ENCODE peak calls at places on chromosomes 3 and 15, in four cellular contexts. D is HepG2, E is GM12878, J is H1. B is an unnamed sample. For H3K4me1, the result is how much of the 10 kb centered on the place peaks cover.

GRCh38 chr3:4271834-4272233 is 31.3 kb upstream of the SETMAR start:
- DNase-seq in D (peak), J (no peak), E (no peak), B (peak)

GRCh38 chr3:141388823-141389617 is 20.7 kb downstream of the ZBTB38 start:
- DNase-seq in E (no peak), J (no peak), D (peak), B (no peak)

GRCh38 chr3:56923546-56924224 is 121.9 kb upstream of the ARHGEF3 start:
- DNase-seq in D (no peak), E (no peak), J (no peak), B (no peak)

GRCh38 chr15:44668925-44669324 is 5.5 kb upstream of the SPG11 start:
- DNase-seq in E (no peak), J (no peak), D (no peak), B (no peak)

GRCh38 chr3:16254933-16255725 is 9.6 kb downstream of the DPH3 start:
- DNase-seq in J (no peak), E (no peak), D (no peak), B (no peak)

GRCh38 chr3:76961284-76961683 is 78.6 kb upstream of the ROBO2 start:
- DNase-seq in D (no peak), J (no peak), E (no peak), B (no peak)

GRCh38 chr3:115165266-115165665 is 18.2 kb upstream of the ZBTB20 start:
- DNase-seq in E (no peak), D (no peak), J (no peak), B (no peak)

GRCh38 chr3:51190827-51191226 is 194.3 kb upstream of the MANF start:
- DNase-seq in J (no peak), D (no peak), E (no peak), B (no peak)

GRCh38 chr15:43406192-43406591 is 35.3 kb downstream of the TUBGCP4 start:
- DNase-seq in J (no peak), E (no peak), D (no peak), B (no peak)

GRCh38 chr3:40116478-40117162 is 192.9 kb upstream of the EIF1B start:
- DNase-seq in D (no peak), J (no peak), E (no peak), B (no peak)

GRCh38 chr3:57227930-57228733 is 603 bp downstream of the APPL1 start:
- DNase-seq in E (no peak), J (no peak), D (no peak), B (no peak)

GRCh38 chr3:24514139-24514538 is 19.5 kb upstream of the THRB start:
- DNase-seq in J (no peak), D (no peak), E (no peak), B (no peak)

GRCh38 chr3:75814797-75815196 is 29.4 kb upstream of the ZNF717 start:
- DNase-seq in E (no peak), D (no peak), J (no peak), B (peak)

GRCh38 chr3:156808025-156808424 is 18.1 kb upstream of the LEKR1 start:
- DNase-seq in J (no peak), E (no peak), D (no peak), B (no peak)

GRCh38 chr15:77625376-77625775 is 7.3 kb downstream of the LINGO1 start:
- DNase-seq in D (no peak), E (no peak), J (no peak), B (no peak)

GRCh38 chr3:158102219-158102612 is 4.0 kb downstream of the SHOX2 start:
- DNase-seq in E (no peak), J (no peak), D (no peak), B (no peak)

GRCh38 chr3:59502806-59503205 is 453.0 kb upstream of the CFAP20DC start:
- DNase-seq in E (no peak), D (no peak), J (no peak), B (no peak)

GRCh38 chr15:23002920-23003319 is 22.8 kb upstream of the CYFIP1 start:
- DNase-seq in D (no peak), E (no peak), J (no peak), B (no peak)

GRCh38 chr15:69881760-69882159 is 216.0 kb downstream of the TLE3 start:
- DNase-seq in E (peak), D (no peak), J (no peak), B (no peak)

GRCh38 chr3:117692416-117692995 is 982.9 kb downstream of the TUSC7 start:
- DNase-seq in E (no peak), J (no peak), D (no peak), B (peak)

GRCh38 chr3:60114191-60114590 is 1064.4 kb upstream of the CFAP20DC start:
- DNase-seq in J (no peak), D (no peak), E (no peak), B (no peak)

GRCh38 chr3:21785765-21786453 is 34.9 kb upstream of the ZNF385D start:
- DNase-seq in D (no peak), E (no peak), J (no peak), B (no peak)

GRCh38 chr3:42662813-42663535 is 9.5 kb downstream of the ZBTB47 start:
- DNase-seq in E (no peak), J (no peak), D (no peak), B (no peak)

GRCh38 chr15:62928996-62929350 is 113.6 kb upstream of the TPM1 start:
- DNase-seq in E (no peak), D (peak), J (no peak), B (no peak)

GRCh38 chr3:156610154-156610553 is 55.2 kb upstream of the SSR3 start:
- DNase-seq in E (no peak), D (no peak), J (no peak), B (no peak)

GRCh38 chr3:32616267-32616962 is 45.8 kb upstream of the DYNC1LI1 start:
- DNase-seq in J (no peak), D (no peak), E (no peak), B (no peak)

GRCh38 chr3:32398531-32398930 is 6.9 kb downstream of the CMTM7 start:
- DNase-seq in J (no peak), D (no peak), E (no peak), B (no peak)

GRCh38 chr15:81012588-81012987 is 11.9 kb downstream of the TLNRD1 start:
- DNase-seq in J (no peak), D (no peak), E (no peak), B (no peak)

GRCh38 chr15:71290002-71290401 is 174.7 kb downstream of the THSD4 start:
- DNase-seq in D (no peak), E (no peak), J (no peak), B (no peak)

GRCh38 chr3:12286927-12287726 is 1.7 kb upstream of the PPARG start:
- DNase-seq in E (no peak), D (no peak), J (no peak), B (no peak)

GRCh38 chr15:85504739-85505676 is 124.6 kb downstream of the AKAP13 start:
- DNase-seq in E (no peak), D (peak), J (no peak), B (peak)

GRCh38 chr3:104846270-104846669 is 520.4 kb upstream of the ALCAM start:
- DNase-seq in D (no peak), E (no peak), J (no peak), B (no peak)

GRCh38 chr3:2476996-2477395 is 378.3 kb downstream of the CNTN4 start:
- DNase-seq in E (no peak), D (no peak), J (no peak), B (no peak)

GRCh38 chr15:59339252-59339672 is 33.4 kb downstream of the MYO1E start:
- DNase-seq in D (peak), J (no peak), E (no peak), B (no peak)

GRCh38 chr3:29430558-29430971 is 149.7 kb downstream of the RBMS3 start:
- DNase-seq in D (no peak), E (no peak), J (no peak), B (no peak)

DNA sequence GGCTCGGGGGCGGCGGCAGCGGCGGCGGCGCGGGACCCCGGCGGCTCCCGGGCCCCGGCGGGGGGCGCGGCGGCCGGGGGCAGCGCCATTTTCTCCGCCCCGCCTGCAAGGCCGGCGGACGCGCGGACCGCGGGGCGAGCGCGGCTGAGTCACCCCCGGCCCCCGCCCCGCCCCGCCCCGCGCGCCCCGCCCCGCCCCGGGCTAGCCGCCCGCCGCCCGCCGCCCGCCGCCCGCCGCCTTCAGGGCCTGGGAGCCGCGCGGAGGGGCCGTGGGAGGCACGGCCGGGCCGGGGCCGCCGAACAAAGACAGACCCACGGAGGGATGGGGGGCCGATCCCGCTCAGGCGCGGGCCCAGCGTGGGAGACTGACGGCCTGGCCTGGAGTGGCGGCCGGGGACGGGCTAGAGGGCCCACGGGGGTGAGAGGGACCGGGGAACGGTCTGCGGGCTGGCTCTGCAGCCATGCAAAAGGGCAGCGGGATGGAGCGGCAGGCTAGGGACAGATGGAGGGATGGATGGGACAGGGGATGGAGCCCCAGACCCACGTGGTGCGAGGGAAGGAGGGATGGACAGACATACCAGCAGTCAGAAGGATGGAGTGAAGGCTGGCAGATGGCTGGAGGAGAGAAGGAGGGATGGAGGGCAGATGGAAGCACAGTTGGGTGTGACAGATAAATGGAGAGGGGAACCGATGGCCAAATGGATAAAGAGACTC is at the start of gene EIF4E3:
- DNase-seq in J (no peak), D (no peak), E (no peak), B (no peak)
- H3K4me3 ChIP-seq in J (peak), D (peak), E (peak), B (peak)

DNA sequence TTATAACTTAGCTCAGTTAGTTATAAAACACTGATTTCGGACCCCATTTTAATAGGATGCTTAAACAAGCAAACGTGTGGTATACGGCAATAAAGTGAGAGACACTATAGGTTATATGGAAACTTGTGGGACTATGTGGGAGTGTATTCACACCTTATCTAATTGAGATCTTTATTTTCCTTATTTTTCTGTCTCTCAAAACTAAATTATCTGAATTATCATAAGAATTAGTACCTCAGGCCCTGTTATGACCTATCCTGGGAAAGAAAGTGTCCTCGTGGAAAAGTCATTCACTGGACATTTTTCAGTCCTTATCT is 14.4 kb downstream of the WWTR1 start:
- DNase-seq in E (no peak), D (no peak), J (no peak), B (no peak)
- H3K4me1 ChIP-seq in E (under half), D (half or more), J (under half), B (under half)

DNA sequence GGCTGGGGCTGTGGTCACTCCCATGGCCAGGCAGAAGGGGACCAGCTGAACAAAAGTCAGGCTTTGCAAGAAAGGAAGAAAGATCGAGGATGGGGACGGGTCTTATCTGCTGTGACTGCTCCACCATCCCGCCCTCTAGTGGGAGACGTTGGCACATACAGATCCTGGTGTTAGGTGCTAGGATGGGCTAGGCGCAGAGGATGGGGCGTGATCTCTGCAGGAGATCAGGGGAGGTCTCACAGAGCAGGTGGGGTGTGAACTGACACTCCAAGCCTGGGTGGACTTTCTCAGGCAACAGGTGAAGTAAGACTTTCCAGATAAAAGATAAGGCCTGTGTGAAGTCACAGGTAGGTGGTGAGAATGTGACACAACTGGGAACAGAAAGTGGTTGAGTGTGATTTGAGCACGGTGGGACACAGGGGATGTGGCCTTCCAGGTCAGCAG is 141.9 kb upstream of the SMAD3 start:
- DNase-seq in J (no peak), D (peak), E (no peak), B (peak)
- TF ChIP-seq SUZ12 in J (no peak), D (no peak), E (no peak), B (no peak)

GRCh38 chr15:82679626-82680199 is 30.0 kb downstream of the AP3B2 start:
- DNase-seq in J (no peak), D (no peak), E (no peak), B (no peak)

GRCh38 chr15:82681371-82681770 is 28.3 kb downstream of the AP3B2 start:
- DNase-seq in D (no peak), E (no peak), J (no peak), B (no peak)

GRCh38 chr15:82674873-82675272 is 27.7 kb upstream of the CPEB1 start:
- DNase-seq in E (no peak), J (no peak), D (no peak), B (no peak)

GRCh38 chr15:82677720-82678323 is 30.7 kb upstream of the CPEB1 start:
- DNase-seq in J (no peak), E (no peak), D (no peak), B (no peak)

GRCh38 chr15:82680200-82681102 is 29.2 kb downstream of the AP3B2 start:
- DNase-seq in D (no peak), J (peak), E (no peak), B (peak)
- H3K4me3 ChIP-seq in D (no peak), J (peak), E (peak), B (peak)

B was measured in NT2/D1.